ENCODE peak calls at places on chromosomes 7 and 10, in ten cellular contexts. T is adrenal gland, K is neural progenitor cell, J is astrocyte of the spinal cord, C is fibroblast of mammary gland, F is coronary artery, P is IMR-90, X is suprapubic skin, Q is foreskin fibroblast, W is BE2C. A is an unnamed sample.

GRCh38 chr10:69479241-69479730 is 28.0 kb downstream of the TSPAN15 start:
- DNase-seq in C (no peak), T (peak), X (no peak), K (no peak), W (peak), P (no peak), J (no peak), Q (no peak), F (no peak), A (no peak)

GRCh38 chr7:130628901-130629300 is 39.6 kb downstream of the COPG2 start:
- DNase-seq in W (no peak), Q (no peak), K (no peak), J (no peak), F (no peak), T (no peak), C (no peak), P (no peak), X (no peak), A (no peak)

GRCh38 chr7:149310113-149310836 is 48.3 kb downstream of the ZNF783 start:
- DNase-seq in X (no peak), J (peak), Q (peak), F (no peak), T (no peak), K (no peak), C (peak), W (peak), P (peak), A (peak)

GRCh38 chr10:127908106-127908957 is 1.4 kb downstream of the PTPRE start:
- DNase-seq in J (peak), C (peak), T (peak), K (no peak), F (no peak), W (no peak), P (peak), Q (peak), X (peak), A (peak)

GRCh38 chr7:150811-151221 is 41.6 kb upstream of the FAM20C start:
- DNase-seq in X (peak), F (no peak), T (peak), J (no peak), W (no peak), C (peak), Q (peak), K (no peak), P (no peak), A (no peak)

GRCh38 chr10:123669901-123670300 is 3.7 kb downstream of the GPR26 start:
- DNase-seq in F (no peak), P (no peak), X (no peak), C (peak), J (no peak), W (no peak), K (no peak), T (no peak), Q (no peak), A (peak)

GRCh38 chr10:32256613-32257437 is 90.1 kb downstream of the EPC1 start:
- DNase-seq in J (peak), Q (peak), K (peak), P (peak), T (peak), F (no peak), X (no peak), C (peak), W (peak), A (peak)

GRCh38 chr10:99711129-99711719 is 20.7 kb downstream of the COX15 start:
- DNase-seq in Q (peak), W (peak), F (no peak), J (peak), K (peak), C (peak), X (no peak), P (peak), T (peak), A (peak)

GRCh38 chr10:95333997-95334792 is 43.4 kb upstream of the PDLIM1 start:
- DNase-seq in X (no peak), P (peak), T (no peak), Q (peak), C (peak), W (no peak), K (no peak), J (peak), F (peak), A (peak)

GRCh38 chr7:38839846-38840245 is 69.1 kb downstream of the VPS41 start:
- DNase-seq in T (no peak), K (no peak), C (no peak), X (no peak), Q (no peak), F (no peak), P (peak), J (no peak), W (no peak), A (no peak)

GRCh38 chr10:110083884-110084283 is 76.1 kb downstream of the ADD3 start:
- DNase-seq in Q (peak), P (peak), K (no peak), F (no peak), W (no peak), J (peak), C (peak), T (no peak), X (no peak), A (peak)

GRCh38 chr7:15853832-15854470 is 167.5 kb upstream of the MEOX2 start:
- DNase-seq in W (no peak), F (no peak), C (peak), J (no peak), K (no peak), T (no peak), X (no peak), Q (peak), P (peak), A (peak)

GRCh38 chr10:83373659-83374058 is 765.6 kb upstream of the GHITM start:
- DNase-seq in F (no peak), Q (peak), T (no peak), X (no peak), P (no peak), W (peak), J (no peak), K (peak), C (no peak), A (peak)

GRCh38 chr10:48309711-48310226 is 3.3 kb downstream of the MAPK8 start:
- DNase-seq in F (no peak), K (peak), X (no peak), C (peak), P (peak), W (no peak), Q (peak), J (peak), T (no peak), A (peak)

GRCh38 chr7:151665363-151665762 is 145.7 kb upstream of the RHEB start:
- DNase-seq in Q (no peak), C (peak), J (peak), T (no peak), P (peak), X (peak), K (no peak), F (peak), W (no peak), A (no peak)

GRCh38 chr10:16867556-16867955 is 50.3 kb upstream of the RSU1 start:
- DNase-seq in X (no peak), J (peak), K (peak), P (peak), W (no peak), F (no peak), T (no peak), Q (peak), C (peak), A (no peak)

GRCh38 chr7:128247108-128247507 is 6.0 kb downstream of the LEP start:
- DNase-seq in F (no peak), T (no peak), K (no peak), P (no peak), J (no peak), W (no peak), X (no peak), C (no peak), Q (no peak), A (no peak)

GRCh38 chr10:50409965-50410811 is 158.9 kb upstream of the ASAH2 start:
- DNase-seq in C (peak), K (no peak), W (no peak), Q (peak), X (no peak), F (no peak), P (peak), J (peak), T (no peak), A (peak)

GRCh38 chr7:18361756-18362155 is 133.8 kb upstream of the HDAC9 start:
- DNase-seq in X (no peak), P (no peak), T (no peak), K (peak), C (peak), F (no peak), Q (no peak), W (no peak), J (peak), A (peak)

GRCh38 chr10:102342958-102343357 is 52.5 kb upstream of the NFKB2 start:
- DNase-seq in T (no peak), W (no peak), X (no peak), K (no peak), P (peak), J (peak), F (no peak), C (peak), Q (peak), A (peak)

GRCh38 chr7:27312820-27313219 is 70.2 kb downstream of the EVX1 start:
- DNase-seq in X (no peak), K (no peak), J (no peak), T (no peak), F (no peak), W (no peak), C (no peak), P (no peak), Q (no peak), A (no peak)

GRCh38 chr7:118918556-118918955 is 694.1 kb downstream of the ANKRD7 start:
- DNase-seq in X (no peak), K (no peak), C (peak), F (no peak), W (no peak), J (peak), Q (no peak), P (peak), T (no peak), A (peak)

GRCh38 chr7:32462451-32462850 is 27.7 kb downstream of the LSM5 start:
- DNase-seq in T (no peak), K (no peak), F (no peak), C (no peak), X (no peak), W (no peak), Q (no peak), J (no peak), P (no peak), A (no peak)

GRCh38 chr7:40299097-40299496 is 164.3 kb downstream of the SUGCT start:
- DNase-seq in P (peak), C (peak), T (no peak), K (no peak), W (no peak), J (peak), F (no peak), Q (peak), X (no peak), A (peak)

GRCh38 chr7:136000288-136000913 is 23.2 kb upstream of the MTPN start:
- DNase-seq in T (no peak), W (no peak), J (no peak), F (no peak), P (peak), Q (no peak), C (no peak), K (no peak), X (no peak), A (peak)

GRCh38 chr7:22717760-22718159 is 9.2 kb upstream of the IL6 start:
- DNase-seq in C (no peak), K (no peak), T (no peak), P (no peak), X (no peak), J (no peak), F (no peak), W (no peak), Q (no peak), A (no peak)

GRCh38 chr7:12524794-12525386 is 45.6 kb upstream of the SCIN start:
- DNase-seq in Q (peak), P (peak), J (peak), W (no peak), T (no peak), F (no peak), K (peak), C (peak), X (no peak), A (peak)

GRCh38 chr7:156466955-156467625 is 173.5 kb upstream of the RNF32 start:
- DNase-seq in J (no peak), K (no peak), X (no peak), Q (no peak), F (no peak), T (no peak), P (no peak), C (no peak), W (no peak), A (no peak)

GRCh38 chr10:119135517-119135890 is 30.0 kb downstream of the SFXN4 start:
- DNase-seq in J (no peak), W (no peak), X (no peak), C (peak), F (no peak), Q (peak), P (peak), K (no peak), T (no peak), A (no peak)

GRCh38 chr10:73494877-73495225 is 973 bp downstream of the PPP3CB start:
- DNase-seq in Q (no peak), C (peak), P (no peak), W (no peak), T (no peak), J (peak), X (no peak), F (no peak), K (no peak), A (peak)

GRCh38 chr7:78563186-78563585 is 764.6 kb downstream of the PHTF2 start:
- DNase-seq in K (no peak), P (no peak), F (no peak), Q (no peak), X (no peak), W (no peak), J (no peak), C (no peak), T (no peak), A (no peak)

GRCh38 chr7:29345590-29345989 is 151.0 kb downstream of the CHN2 start:
- DNase-seq in X (no peak), P (no peak), T (peak), K (peak), C (peak), Q (peak), F (no peak), J (peak), W (peak), A (no peak)

GRCh38 chr10:411597-411996 is 276.3 kb downstream of the ZMYND11 start:
- DNase-seq in P (no peak), K (no peak), C (peak), X (no peak), J (no peak), F (no peak), W (no peak), Q (no peak), T (no peak), A (no peak)

GRCh38 chr10:3149918-3150317 is 22.7 kb downstream of the PITRM1 start:
- DNase-seq in Q (no peak), J (no peak), F (no peak), C (no peak), P (no peak), W (no peak), X (no peak), K (no peak), T (no peak), A (no peak)

GRCh38 chr7:135341049-135341448 is 107.4 kb downstream of the STRA8 start:
- DNase-seq in X (no peak), J (no peak), W (no peak), P (no peak), C (no peak), T (no peak), K (no peak), Q (no peak), F (no peak), A (no peak)

GRCh38 chr7:116561697-116562483 is 37.1 kb downstream of the CAV1 start:
- DNase-seq in Q (peak), P (peak), C (peak), K (no peak), J (peak), F (peak), W (no peak), T (no peak), X (no peak), A (peak)

GRCh38 chr7:110442386-110442837 is 648.5 kb upstream of the LRRN3 start:
- DNase-seq in F (no peak), W (peak), T (peak), K (peak), Q (peak), P (peak), C (no peak), J (peak), X (no peak), A (peak)

DNA sequence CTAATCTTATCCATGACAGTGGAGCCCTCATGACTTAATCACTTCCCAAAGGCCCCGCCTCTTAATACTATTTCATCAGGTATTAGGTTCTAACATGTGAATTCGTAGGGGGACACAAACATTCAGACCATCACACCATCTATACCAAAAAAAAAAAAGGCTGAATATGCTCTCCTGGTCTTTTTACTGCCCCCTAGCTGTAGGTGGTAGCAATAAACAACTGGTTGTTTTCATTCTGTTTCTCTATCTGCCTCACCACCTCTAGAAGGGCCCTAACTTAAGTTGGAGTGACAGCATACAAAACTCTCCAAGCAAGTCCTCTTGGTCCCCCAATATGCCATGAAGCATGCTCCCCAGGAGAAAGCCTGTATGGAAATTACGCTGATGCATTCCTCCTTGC is 94.1 kb downstream of the GRM8 start:
- DNase-seq in X (no peak), K (peak), P (no peak), F (no peak), T (no peak), C (no peak), Q (no peak), J (no peak), W (no peak), A (peak)
- TF ChIP-seq CTCF in X (no peak), K (peak), P (no peak), F (no peak), T (no peak), C (peak), Q (no peak), J (no peak), W (peak), A (peak)

DNA sequence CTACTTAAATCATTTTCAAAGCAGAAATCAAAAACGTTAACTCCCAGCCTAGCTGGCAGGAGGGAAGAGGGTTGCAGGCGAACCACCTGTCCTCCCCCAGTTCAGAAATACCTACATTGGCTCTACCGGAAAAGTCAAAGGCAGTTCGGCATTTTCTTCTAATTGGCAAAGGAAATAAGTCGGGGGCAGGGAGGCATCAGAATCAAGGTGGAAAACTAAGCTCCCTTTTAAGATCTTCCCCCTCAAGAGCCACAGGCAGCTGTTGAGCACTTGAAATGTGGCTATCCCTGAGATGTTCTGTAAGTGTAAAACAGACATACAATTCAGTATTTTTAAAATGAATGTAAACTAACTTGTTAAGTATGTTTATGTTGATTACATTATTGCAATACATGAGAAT is 957 bp upstream of the ELMO1 start:
- DNase-seq in T (no peak), X (no peak), K (peak), Q (no peak), P (no peak), C (no peak), J (no peak), W (no peak), F (no peak), A (no peak)
- H3K4me3 ChIP-seq in T (peak), X (no peak), K (peak), Q (no peak), P (no peak), C (no peak), J (no peak), W (no peak), F (peak), A (no peak)

GRCh38 chr10:103847909-103848468 is 7.4 kb downstream of the SH3PXD2A start:
- DNase-seq in J (no peak), W (no peak), F (no peak), P (no peak), K (peak), Q (no peak), X (no peak), C (no peak), T (no peak), A (no peak)
- TF ChIP-seq CTCF in J (peak), W (peak), F (no peak), P (peak), K (peak), Q (peak), X (no peak), C (no peak), T (no peak), A (peak)

GRCh38 chr7:50304158-50304910 is at the start of gene IKZF1:
- DNase-seq in C (no peak), W (no peak), X (no peak), T (peak), Q (peak), P (no peak), J (no peak), F (no peak), K (peak), A (peak)
- H3K4me3 ChIP-seq in C (no peak), W (no peak), X (peak), T (peak), Q (no peak), P (no peak), J (no peak), F (peak), K (peak), A (peak)

DNA sequence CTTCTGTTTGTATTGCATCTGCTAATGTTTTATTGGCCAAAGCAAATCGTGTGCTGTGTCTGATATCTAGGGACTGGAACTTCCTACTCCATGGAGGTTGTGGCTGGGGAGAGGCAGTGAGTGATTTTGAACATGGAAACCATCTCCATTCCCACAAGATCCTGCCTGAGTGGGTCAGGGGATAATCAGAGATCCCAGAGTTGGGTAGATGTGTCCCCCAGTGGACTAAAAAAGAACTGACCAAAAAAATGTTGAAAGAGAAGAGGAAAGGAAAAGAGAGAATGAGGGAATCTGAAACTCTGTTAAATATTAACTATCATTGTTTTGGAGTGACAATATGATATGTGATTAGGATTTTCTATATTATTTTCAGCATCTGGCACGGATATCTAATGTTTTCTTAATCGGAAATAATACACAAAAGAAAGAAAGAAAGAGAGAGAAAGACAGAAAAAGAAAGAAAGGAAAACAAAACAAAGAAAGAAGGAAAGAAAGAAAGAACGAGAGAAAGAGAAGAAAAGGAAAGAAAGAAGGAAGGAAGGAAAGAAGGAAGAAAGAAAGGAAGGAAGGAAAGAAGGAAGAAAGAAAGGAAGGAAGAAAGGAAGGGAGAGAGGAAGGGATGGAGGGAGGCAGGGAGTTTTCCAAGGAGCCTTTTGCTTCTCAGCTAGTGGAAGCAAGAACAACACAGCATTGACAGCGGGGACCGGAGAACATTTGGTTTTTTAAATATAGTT is 638.5 kb downstream of the CCSER2 start:
- DNase-seq in T (no peak), K (no peak), F (no peak), P (no peak), C (no peak), W (no peak), Q (no peak), J (no peak), X (no peak), A (no peak)
- TF ChIP-seq CTCF in T (no peak), K (peak), F (no peak), P (no peak), C (no peak), W (peak), Q (no peak), J (no peak), X (no peak), A (no peak)

A was measured in bronchial epithelial cell.